ENCODE peak calls at places on chromosomes 11 and 22, in seven cellular contexts. One of them, this sample, is unnamed.

GRCh38 chr11:2781413-2782274 is 81.8 kb upstream of the KCNQ1OT1 start:
- DNase-seq in GM20000: no peak
- DNase-seq in HS-27A: no peak
- DNase-seq in Jurkat, Clone E6-1: no peak
- DNase-seq in AG04450: no peak
- DNase-seq in left ventricle myocardium inferior: peak; percentile 7
- DNase-seq in amniotic stem cell: no peak
- DNase-seq in this sample: peak; percentile 43

GRCh38 chr11:45113807-45114206 is 32.6 kb upstream of the PRDM11 start:
- DNase-seq in GM20000: no peak
- DNase-seq in HS-27A: no peak
- DNase-seq in Jurkat, Clone E6-1: no peak
- DNase-seq in AG04450: no peak
- DNase-seq in left ventricle myocardium inferior: no peak
- DNase-seq in amniotic stem cell: no peak
- DNase-seq in this sample: no peak

GRCh38 chr11:2483426-2483825 is 38.6 kb downstream of the KCNQ1 start:
- DNase-seq in GM20000: no peak
- DNase-seq in HS-27A: no peak
- DNase-seq in Jurkat, Clone E6-1: no peak
- DNase-seq in AG04450: no peak
- DNase-seq in left ventricle myocardium inferior: no peak
- DNase-seq in amniotic stem cell: no peak
- DNase-seq in this sample: no peak

GRCh38 chr22:42611076-42611475 is 3.6 kb downstream of the POLDIP3 start:
- DNase-seq in GM20000: no peak
- DNase-seq in HS-27A: no peak
- DNase-seq in Jurkat, Clone E6-1: no peak
- DNase-seq in AG04450: no peak
- DNase-seq in left ventricle myocardium inferior: no peak
- DNase-seq in amniotic stem cell: no peak
- DNase-seq in this sample: no peak

GRCh38 chr11:18310800-18311340 is 11.1 kb downstream of the HPS5 start:
- DNase-seq in GM20000: peak; percentile 39
- DNase-seq in HS-27A: no peak
- DNase-seq in Jurkat, Clone E6-1: no peak
- DNase-seq in AG04450: no peak
- DNase-seq in left ventricle myocardium inferior: no peak
- DNase-seq in amniotic stem cell: no peak
- DNase-seq in this sample: no peak

GRCh38 chr22:30175743-30176288 is 70.7 kb downstream of the LIF start:
- DNase-seq in GM20000: no peak
- DNase-seq in HS-27A: no peak
- DNase-seq in Jurkat, Clone E6-1: no peak
- DNase-seq in AG04450: no peak
- DNase-seq in left ventricle myocardium inferior: no peak
- DNase-seq in amniotic stem cell: no peak
- DNase-seq in this sample: no peak

GRCh38 chr11:31500560-31500959 is 8.9 kb downstream of the IMMP1L start:
- DNase-seq in GM20000: no peak
- DNase-seq in HS-27A: no peak
- DNase-seq in Jurkat, Clone E6-1: no peak
- DNase-seq in AG04450: no peak
- DNase-seq in left ventricle myocardium inferior: no peak
- DNase-seq in amniotic stem cell: no peak
- DNase-seq in this sample: no peak

GRCh38 chr11:58490827-58491226 is 17.1 kb downstream of the OR5B21 start:
- DNase-seq in GM20000: no peak
- DNase-seq in HS-27A: no peak
- DNase-seq in Jurkat, Clone E6-1: no peak
- DNase-seq in AG04450: no peak
- DNase-seq in left ventricle myocardium inferior: no peak
- DNase-seq in amniotic stem cell: no peak
- DNase-seq in this sample: no peak

GRCh38 chr11:104442320-104442719 is 278.4 kb upstream of the PDGFD start:
- DNase-seq in GM20000: no peak
- DNase-seq in HS-27A: no peak
- DNase-seq in Jurkat, Clone E6-1: no peak
- DNase-seq in AG04450: no peak
- DNase-seq in left ventricle myocardium inferior: no peak
- DNase-seq in amniotic stem cell: no peak
- DNase-seq in this sample: no peak

GRCh38 chr22:23532756-23533155 is 47.3 kb downstream of the IGLL1 start:
- DNase-seq in GM20000: no peak
- DNase-seq in HS-27A: no peak
- DNase-seq in Jurkat, Clone E6-1: no peak
- DNase-seq in AG04450: no peak
- DNase-seq in left ventricle myocardium inferior: no peak
- DNase-seq in amniotic stem cell: no peak
- DNase-seq in this sample: no peak

GRCh38 chr22:26725012-26725676 is 67.8 kb downstream of the MIAT start:
- DNase-seq in GM20000: no peak
- DNase-seq in HS-27A: no peak
- DNase-seq in Jurkat, Clone E6-1: no peak
- DNase-seq in AG04450: no peak
- DNase-seq in left ventricle myocardium inferior: no peak
- DNase-seq in amniotic stem cell: no peak
- DNase-seq in this sample: no peak

GRCh38 chr11:3109921-3110706 is 52.9 kb upstream of the CARS1 start:
- DNase-seq in GM20000: peak; percentile 68
- DNase-seq in HS-27A: no peak
- DNase-seq in Jurkat, Clone E6-1: peak; percentile 33
- DNase-seq in AG04450: no peak
- DNase-seq in left ventricle myocardium inferior: no peak
- DNase-seq in amniotic stem cell: no peak
- DNase-seq in this sample: peak; percentile 42

GRCh38 chr11:125886997-125887372 is 483 bp upstream of the HYLS1 start:
- DNase-seq in GM20000: peak; percentile 38
- DNase-seq in HS-27A: peak; percentile 36
- DNase-seq in Jurkat, Clone E6-1: no peak
- DNase-seq in AG04450: no peak
- DNase-seq in left ventricle myocardium inferior: peak; percentile 27
- DNase-seq in amniotic stem cell: no peak
- DNase-seq in this sample: peak; percentile 78

GRCh38 chr11:84471501-84471900 is 1155.6 kb downstream of the DLG2 start:
- DNase-seq in GM20000: no peak
- DNase-seq in HS-27A: no peak
- DNase-seq in Jurkat, Clone E6-1: no peak
- DNase-seq in AG04450: no peak
- DNase-seq in left ventricle myocardium inferior: no peak
- DNase-seq in amniotic stem cell: no peak
- DNase-seq in this sample: no peak

GRCh38 chr22:42613869-42614268 is 814 bp downstream of the POLDIP3 start:
- DNase-seq in GM20000: peak; percentile 63
- DNase-seq in HS-27A: no peak
- DNase-seq in Jurkat, Clone E6-1: no peak
- DNase-seq in AG04450: no peak
- DNase-seq in left ventricle myocardium inferior: no peak
- DNase-seq in amniotic stem cell: no peak
- DNase-seq in this sample: no peak

GRCh38 chr22:43481528-43482309 is 69.9 kb downstream of the MPPED1 start:
- DNase-seq in GM20000: peak; percentile 60
- DNase-seq in HS-27A: no peak
- DNase-seq in Jurkat, Clone E6-1: peak; percentile 43
- DNase-seq in AG04450: no peak
- DNase-seq in left ventricle myocardium inferior: no peak
- DNase-seq in amniotic stem cell: no peak
- DNase-seq in this sample: no peak

GRCh38 chr11:66467756-66468155 is 1.1 kb downstream of the PELI3 start:
- DNase-seq in GM20000: no peak
- DNase-seq in HS-27A: no peak
- DNase-seq in Jurkat, Clone E6-1: no peak
- DNase-seq in AG04450: no peak
- DNase-seq in left ventricle myocardium inferior: no peak
- DNase-seq in amniotic stem cell: no peak
- DNase-seq in this sample: no peak

GRCh38 chr11:95241673-95242072 is 10.7 kb upstream of the SESN3 start:
- DNase-seq in GM20000: no peak
- DNase-seq in HS-27A: no peak
- DNase-seq in Jurkat, Clone E6-1: no peak
- DNase-seq in AG04450: no peak
- DNase-seq in left ventricle myocardium inferior: no peak
- DNase-seq in amniotic stem cell: no peak
- DNase-seq in this sample: no peak

GRCh38 chr22:49966716-49967332 is 6.3 kb downstream of the PIM3 start:
- DNase-seq in GM20000: no peak
- DNase-seq in HS-27A: no peak
- DNase-seq in Jurkat, Clone E6-1: no peak
- DNase-seq in AG04450: no peak
- DNase-seq in left ventricle myocardium inferior: peak; percentile 34
- DNase-seq in amniotic stem cell: no peak
- DNase-seq in this sample: no peak

GRCh38 chr11:1870721-1871466 is 18.0 kb downstream of the LSP1 start:
- DNase-seq in GM20000: no peak
- DNase-seq in HS-27A: no peak
- DNase-seq in Jurkat, Clone E6-1: no peak
- DNase-seq in AG04450: no peak
- DNase-seq in left ventricle myocardium inferior: peak; percentile 49
- DNase-seq in amniotic stem cell: no peak
- DNase-seq in this sample: peak; percentile 52

GRCh38 chr22:48573766-48574165 is 1253.9 kb downstream of the BRD1 start:
- DNase-seq in GM20000: no peak
- DNase-seq in HS-27A: no peak
- DNase-seq in Jurkat, Clone E6-1: no peak
- DNase-seq in AG04450: no peak
- DNase-seq in left ventricle myocardium inferior: no peak
- DNase-seq in amniotic stem cell: no peak
- DNase-seq in this sample: no peak

GRCh38 chr11:68923614-68924013 is 19.9 kb downstream of the IGHMBP2 start:
- DNase-seq in GM20000: no peak
- DNase-seq in HS-27A: no peak
- DNase-seq in Jurkat, Clone E6-1: no peak
- DNase-seq in AG04450: no peak
- DNase-seq in left ventricle myocardium inferior: no peak
- DNase-seq in amniotic stem cell: no peak
- DNase-seq in this sample: no peak

GRCh38 chr11:67384851-67385366 is 6.9 kb upstream of the RAD9A start:
- DNase-seq in GM20000: no peak
- DNase-seq in HS-27A: no peak
- DNase-seq in Jurkat, Clone E6-1: no peak
- DNase-seq in AG04450: no peak
- DNase-seq in left ventricle myocardium inferior: no peak
- DNase-seq in amniotic stem cell: no peak
- DNase-seq in this sample: peak; percentile 72

GRCh38 chr11:111363985-111364384 is 15.1 kb downstream of the POU2AF1 start:
- DNase-seq in GM20000: no peak
- DNase-seq in HS-27A: no peak
- DNase-seq in Jurkat, Clone E6-1: no peak
- DNase-seq in AG04450: no peak
- DNase-seq in left ventricle myocardium inferior: no peak
- DNase-seq in amniotic stem cell: no peak
- DNase-seq in this sample: no peak